ENCODE peak calls at places on chromosome 7, in nine cellular contexts. One of them, this sample, is unnamed.

GRCh38 chr7:77321300-77321699 is 94.8 kb downstream of the GSAP start:
- DNase-seq in GM12865: no peak
- DNase-seq in progenitor cell of endocrine pancreas: no peak
- DNase-seq in right atrium auricular region: no peak
- DNase-seq in HCT116: no peak
- DNase-seq in A549: no peak
- DNase-seq in RWPE1: no peak
- DNase-seq in astrocyte of the spinal cord: no peak
- DNase-seq in fibroblast of lung: no peak
- DNase-seq in this sample: no peak

GRCh38 chr7:157138424-157139141 is at the start of gene UBE3C:
- DNase-seq in progenitor cell of endocrine pancreas: peak
- DNase-seq in A549: peak
- DNase-seq in fibroblast of lung: peak
- DNase-seq in astrocyte of the spinal cord: peak
- DNase-seq in right atrium auricular region: peak
- DNase-seq in RWPE1: peak
- DNase-seq in HCT116: peak
- DNase-seq in GM12865: peak
- DNase-seq in this sample: peak

GRCh38 chr7:128161466-128162125 is 79.5 kb upstream of the LEP start:
- DNase-seq in right atrium auricular region: no peak
- DNase-seq in HCT116: no peak
- DNase-seq in RWPE1: no peak
- DNase-seq in GM12865: no peak
- DNase-seq in A549: no peak
- DNase-seq in fibroblast of lung: peak
- DNase-seq in astrocyte of the spinal cord: peak
- DNase-seq in progenitor cell of endocrine pancreas: no peak
- DNase-seq in this sample: no peak

GRCh38 chr7:157386979-157387800 is 50.4 kb downstream of the DNAJB6 start:
- DNase-seq in fibroblast of lung: peak
- DNase-seq in progenitor cell of endocrine pancreas: peak
- DNase-seq in right atrium auricular region: peak
- DNase-seq in GM12865: peak
- DNase-seq in astrocyte of the spinal cord: peak
- DNase-seq in HCT116: peak
- DNase-seq in A549: peak
- DNase-seq in RWPE1: peak
- DNase-seq in this sample: peak

GRCh38 chr7:11835260-11835659 is 3.3 kb upstream of the THSD7A start:
- DNase-seq in progenitor cell of endocrine pancreas: no peak
- DNase-seq in astrocyte of the spinal cord: peak
- DNase-seq in RWPE1: no peak
- DNase-seq in right atrium auricular region: no peak
- DNase-seq in A549: no peak
- DNase-seq in fibroblast of lung: no peak
- DNase-seq in HCT116: no peak
- DNase-seq in GM12865: no peak
- DNase-seq in this sample: peak

GRCh38 chr7:68725843-68726242 is 872.4 kb upstream of the AUTS2 start:
- DNase-seq in fibroblast of lung: no peak
- DNase-seq in RWPE1: no peak
- DNase-seq in right atrium auricular region: no peak
- DNase-seq in astrocyte of the spinal cord: no peak
- DNase-seq in GM12865: no peak
- DNase-seq in HCT116: no peak
- DNase-seq in A549: no peak
- DNase-seq in progenitor cell of endocrine pancreas: no peak
- DNase-seq in this sample: no peak

GRCh38 chr7:12947465-12947864 is 260.0 kb downstream of the ARL4A start:
- DNase-seq in fibroblast of lung: no peak
- DNase-seq in right atrium auricular region: no peak
- DNase-seq in HCT116: no peak
- DNase-seq in A549: no peak
- DNase-seq in progenitor cell of endocrine pancreas: no peak
- DNase-seq in RWPE1: no peak
- DNase-seq in GM12865: no peak
- DNase-seq in astrocyte of the spinal cord: no peak
- DNase-seq in this sample: no peak

GRCh38 chr7:150685219-150686029 is at the start of gene GIMAP2:
- DNase-seq in fibroblast of lung: no peak
- DNase-seq in A549: no peak
- DNase-seq in GM12865: peak
- DNase-seq in HCT116: no peak
- DNase-seq in astrocyte of the spinal cord: peak
- DNase-seq in RWPE1: peak
- DNase-seq in right atrium auricular region: no peak
- DNase-seq in progenitor cell of endocrine pancreas: no peak
- DNase-seq in this sample: no peak

GRCh38 chr7:82441916-82442478 is 1.6 kb downstream of the CACNA2D1 start:
- DNase-seq in RWPE1: peak
- DNase-seq in A549: no peak
- DNase-seq in GM12865: no peak
- DNase-seq in astrocyte of the spinal cord: peak
- DNase-seq in HCT116: no peak
- DNase-seq in right atrium auricular region: no peak
- DNase-seq in fibroblast of lung: peak
- DNase-seq in progenitor cell of endocrine pancreas: no peak
- DNase-seq in this sample: no peak

GRCh38 chr7:76051840-76052239 is 3.9 kb downstream of the MDH2 start:
- DNase-seq in astrocyte of the spinal cord: no peak
- DNase-seq in right atrium auricular region: no peak
- DNase-seq in HCT116: no peak
- DNase-seq in A549: no peak
- DNase-seq in RWPE1: no peak
- DNase-seq in fibroblast of lung: no peak
- DNase-seq in GM12865: no peak
- DNase-seq in progenitor cell of endocrine pancreas: no peak
- DNase-seq in this sample: no peak

GRCh38 chr7:123367508-123368122 is 166.8 kb downstream of the IQUB start:
- DNase-seq in A549: peak
- DNase-seq in right atrium auricular region: no peak
- DNase-seq in GM12865: peak
- DNase-seq in progenitor cell of endocrine pancreas: no peak
- DNase-seq in fibroblast of lung: peak
- DNase-seq in HCT116: peak
- DNase-seq in RWPE1: peak
- DNase-seq in astrocyte of the spinal cord: peak
- DNase-seq in this sample: peak

GRCh38 chr7:76149847-76150691 is 51.6 kb upstream of the SRRM3 start:
- DNase-seq in progenitor cell of endocrine pancreas: no peak
- DNase-seq in fibroblast of lung: no peak
- DNase-seq in HCT116: no peak
- DNase-seq in GM12865: no peak
- DNase-seq in A549: no peak
- DNase-seq in RWPE1: no peak
- DNase-seq in astrocyte of the spinal cord: no peak
- DNase-seq in right atrium auricular region: no peak
- DNase-seq in this sample: no peak

GRCh38 chr7:303884-304573 is 14.1 kb downstream of the FOXL3 start:
- DNase-seq in A549: no peak
- DNase-seq in right atrium auricular region: no peak
- DNase-seq in RWPE1: no peak
- DNase-seq in astrocyte of the spinal cord: no peak
- DNase-seq in progenitor cell of endocrine pancreas: no peak
- DNase-seq in GM12865: no peak
- DNase-seq in HCT116: no peak
- DNase-seq in fibroblast of lung: no peak
- DNase-seq in this sample: no peak

GRCh38 chr7:157224627-157225026 is 85.9 kb downstream of the UBE3C start:
- DNase-seq in progenitor cell of endocrine pancreas: no peak
- DNase-seq in A549: no peak
- DNase-seq in GM12865: no peak
- DNase-seq in astrocyte of the spinal cord: peak
- DNase-seq in HCT116: no peak
- DNase-seq in fibroblast of lung: peak
- DNase-seq in right atrium auricular region: no peak
- DNase-seq in RWPE1: no peak
- DNase-seq in this sample: no peak

GRCh38 chr7:34130558-34131285 is 225.4 kb downstream of the BMPER start:
- DNase-seq in RWPE1: no peak
- DNase-seq in GM12865: no peak
- DNase-seq in fibroblast of lung: no peak
- DNase-seq in astrocyte of the spinal cord: no peak
- DNase-seq in progenitor cell of endocrine pancreas: no peak
- DNase-seq in A549: no peak
- DNase-seq in right atrium auricular region: no peak
- DNase-seq in HCT116: no peak
- DNase-seq in this sample: no peak

GRCh38 chr7:34133356-34133982 is 228.1 kb downstream of the BMPER start:
- DNase-seq in astrocyte of the spinal cord: peak
- DNase-seq in GM12865: no peak
- DNase-seq in RWPE1: peak
- DNase-seq in right atrium auricular region: no peak
- DNase-seq in HCT116: no peak
- DNase-seq in progenitor cell of endocrine pancreas: no peak
- DNase-seq in A549: peak
- DNase-seq in fibroblast of lung: peak
- DNase-seq in this sample: no peak

GRCh38 chr7:34128762-34129161 is 223.4 kb downstream of the BMPER start:
- DNase-seq in HCT116: no peak
- DNase-seq in GM12865: no peak
- DNase-seq in A549: no peak
- DNase-seq in progenitor cell of endocrine pancreas: no peak
- DNase-seq in fibroblast of lung: peak
- DNase-seq in astrocyte of the spinal cord: peak
- DNase-seq in RWPE1: peak
- DNase-seq in right atrium auricular region: no peak
- DNase-seq in this sample: no peak

GRCh38 chr7:34133983-34134782 is 228.8 kb downstream of the BMPER start:
- DNase-seq in progenitor cell of endocrine pancreas: peak
- DNase-seq in HCT116: peak
- DNase-seq in right atrium auricular region: peak
- DNase-seq in A549: peak
- DNase-seq in fibroblast of lung: peak
- DNase-seq in GM12865: peak
- DNase-seq in RWPE1: peak
- DNase-seq in astrocyte of the spinal cord: peak
- DNase-seq in this sample: peak

GRCh38 chr7:34131371-34131770 is 226.0 kb downstream of the BMPER start:
- DNase-seq in A549: no peak
- DNase-seq in GM12865: no peak
- DNase-seq in astrocyte of the spinal cord: no peak
- DNase-seq in fibroblast of lung: peak
- DNase-seq in HCT116: no peak
- DNase-seq in progenitor cell of endocrine pancreas: no peak
- DNase-seq in RWPE1: no peak
- DNase-seq in right atrium auricular region: no peak
- DNase-seq in this sample: no peak
- TF ChIP-seq CTCF in A549: no peak
- TF ChIP-seq CTCF in GM12865: no peak
- TF ChIP-seq CTCF in astrocyte of the spinal cord: no peak
- TF ChIP-seq CTCF in fibroblast of lung: no peak
- TF ChIP-seq CTCF in HCT116: no peak
- TF ChIP-seq CTCF in progenitor cell of endocrine pancreas: no peak
- TF ChIP-seq CTCF in RWPE1: no peak
- TF ChIP-seq CTCF in right atrium auricular region: no peak
- TF ChIP-seq CTCF in this sample: no peak

GRCh38 chr7:120825576-120825975 is 32.4 kb downstream of the TSPAN12 start:
- DNase-seq in HCT116: no peak
- DNase-seq in RWPE1: no peak
- DNase-seq in astrocyte of the spinal cord: peak
- DNase-seq in progenitor cell of endocrine pancreas: no peak
- DNase-seq in fibroblast of lung: no peak
- DNase-seq in right atrium auricular region: no peak
- DNase-seq in GM12865: no peak
- DNase-seq in A549: no peak
- DNase-seq in this sample: no peak
- TF ChIP-seq CTCF in HCT116: no peak
- TF ChIP-seq CTCF in RWPE1: no peak
- TF ChIP-seq CTCF in astrocyte of the spinal cord: no peak
- TF ChIP-seq CTCF in progenitor cell of endocrine pancreas: no peak
- TF ChIP-seq CTCF in fibroblast of lung: no peak
- TF ChIP-seq CTCF in right atrium auricular region: no peak
- TF ChIP-seq CTCF in GM12865: no peak
- TF ChIP-seq CTCF in A549: no peak
- TF ChIP-seq CTCF in this sample: no peak

GRCh38 chr7:110797656-110798055 is 293.3 kb upstream of the LRRN3 start:
- DNase-seq in A549: no peak
- DNase-seq in RWPE1: no peak
- DNase-seq in GM12865: no peak
- DNase-seq in astrocyte of the spinal cord: no peak
- DNase-seq in fibroblast of lung: no peak
- DNase-seq in progenitor cell of endocrine pancreas: no peak
- DNase-seq in right atrium auricular region: no peak
- DNase-seq in HCT116: no peak
- DNase-seq in this sample: no peak
- TF ChIP-seq CTCF in A549: no peak
- TF ChIP-seq CTCF in RWPE1: no peak
- TF ChIP-seq CTCF in GM12865: no peak
- TF ChIP-seq CTCF in astrocyte of the spinal cord: no peak
- TF ChIP-seq CTCF in fibroblast of lung: no peak
- TF ChIP-seq CTCF in progenitor cell of endocrine pancreas: no peak
- TF ChIP-seq CTCF in right atrium auricular region: no peak
- TF ChIP-seq CTCF in HCT116: no peak
- TF ChIP-seq CTCF in this sample: no peak

GRCh38 chr7:101871351-101871750 is 53.9 kb downstream of the CUX1 start:
- DNase-seq in right atrium auricular region: no peak
- DNase-seq in astrocyte of the spinal cord: no peak
- DNase-seq in progenitor cell of endocrine pancreas: no peak
- DNase-seq in GM12865: no peak
- DNase-seq in RWPE1: no peak
- DNase-seq in HCT116: no peak
- DNase-seq in fibroblast of lung: no peak
- DNase-seq in A549: no peak
- DNase-seq in this sample: no peak

GRCh38 chr7:101869026-101869900 is 51.8 kb downstream of the CUX1 start:
- DNase-seq in A549: no peak
- DNase-seq in astrocyte of the spinal cord: no peak
- DNase-seq in RWPE1: no peak
- DNase-seq in GM12865: no peak
- DNase-seq in fibroblast of lung: no peak
- DNase-seq in HCT116: no peak
- DNase-seq in right atrium auricular region: no peak
- DNase-seq in progenitor cell of endocrine pancreas: no peak
- DNase-seq in this sample: no peak

GRCh38 chr7:101868191-101868950 is 50.9 kb downstream of the CUX1 start:
- DNase-seq in HCT116: no peak
- DNase-seq in fibroblast of lung: no peak
- DNase-seq in GM12865: no peak
- DNase-seq in right atrium auricular region: no peak
- DNase-seq in progenitor cell of endocrine pancreas: no peak
- DNase-seq in A549: no peak
- DNase-seq in RWPE1: no peak
- DNase-seq in astrocyte of the spinal cord: no peak
- DNase-seq in this sample: no peak

GRCh38 chr7:101870361-101871062 is 53.1 kb downstream of the CUX1 start:
- DNase-seq in RWPE1: peak
- DNase-seq in right atrium auricular region: no peak
- DNase-seq in fibroblast of lung: peak
- DNase-seq in A549: peak
- DNase-seq in HCT116: peak
- DNase-seq in astrocyte of the spinal cord: no peak
- DNase-seq in progenitor cell of endocrine pancreas: no peak
- DNase-seq in GM12865: no peak
- DNase-seq in this sample: peak

DNA sequence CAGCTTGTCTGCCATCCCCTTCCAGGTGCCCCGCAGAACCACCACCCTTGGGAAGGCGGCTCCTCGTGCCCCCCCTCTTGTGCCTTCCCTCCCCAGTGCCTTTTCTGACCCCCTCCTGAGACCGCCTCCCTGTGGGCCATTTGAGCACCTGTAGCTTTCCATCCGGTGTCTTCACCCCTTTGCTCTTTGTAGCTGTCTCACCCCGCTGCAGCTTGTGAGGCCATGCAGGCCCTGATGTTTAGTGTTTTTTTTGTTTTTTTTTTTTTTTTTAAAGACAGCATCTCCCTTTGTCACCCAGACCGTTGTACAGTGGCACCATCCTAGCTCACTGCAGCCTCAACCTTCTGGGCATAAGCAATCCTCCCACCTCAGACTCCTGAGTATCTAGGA is 52.5 kb downstream of the CUX1 start:
- DNase-seq in RWPE1: no peak
- DNase-seq in fibroblast of lung: no peak
- DNase-seq in astrocyte of the spinal cord: no peak
- DNase-seq in right atrium auricular region: no peak
- DNase-seq in HCT116: no peak
- DNase-seq in GM12865: no peak
- DNase-seq in A549: no peak
- DNase-seq in progenitor cell of endocrine pancreas: no peak
- DNase-seq in this sample: no peak
- TF ChIP-seq CTCF in RWPE1: no peak
- TF ChIP-seq CTCF in fibroblast of lung: no peak
- TF ChIP-seq CTCF in astrocyte of the spinal cord: no peak
- TF ChIP-seq CTCF in right atrium auricular region: no peak
- TF ChIP-seq CTCF in HCT116: no peak
- TF ChIP-seq CTCF in GM12865: no peak
- TF ChIP-seq CTCF in A549: no peak
- TF ChIP-seq CTCF in progenitor cell of endocrine pancreas: no peak
- TF ChIP-seq CTCF in this sample: no peak